ENCODE peak calls at places on chromosomes 5 and 9, in nine cellular contexts. One of them, this sample, is unnamed.

GRCh38 chr9:124088476-124088837 is 76.9 kb downstream of the LHX2 start:
- DNase-seq in psoas muscle: no peak
- DNase-seq in lung: no peak
- DNase-seq in foreskin fibroblast: no peak
- DNase-seq in GM23338: no peak
- DNase-seq in left ventricle myocardium inferior: no peak
- DNase-seq in neural crest cell: no peak
- DNase-seq in fibroblast of pulmonary artery: no peak
- DNase-seq in B cell: no peak
- DNase-seq in this sample: no peak

GRCh38 chr5:80254767-80255424 is 952 bp downstream of the SERINC5 start:
- DNase-seq in psoas muscle: no peak
- DNase-seq in lung: no peak
- DNase-seq in foreskin fibroblast: no peak
- DNase-seq in GM23338: no peak
- DNase-seq in left ventricle myocardium inferior: no peak
- DNase-seq in neural crest cell: no peak
- DNase-seq in fibroblast of pulmonary artery: peak
- DNase-seq in B cell: no peak
- DNase-seq in this sample: no peak

GRCh38 chr5:139426222-139426885 is 13.0 kb downstream of the DNAJC18 start:
- DNase-seq in psoas muscle: no peak
- DNase-seq in lung: no peak
- DNase-seq in foreskin fibroblast: peak
- DNase-seq in GM23338: no peak
- DNase-seq in left ventricle myocardium inferior: no peak
- DNase-seq in neural crest cell: no peak
- DNase-seq in fibroblast of pulmonary artery: peak
- DNase-seq in B cell: no peak
- DNase-seq in this sample: no peak

GRCh38 chr5:177040814-177041410 is 18.4 kb downstream of the ZNF346 start:
- DNase-seq in psoas muscle: no peak
- DNase-seq in lung: no peak
- DNase-seq in foreskin fibroblast: peak
- DNase-seq in GM23338: no peak
- DNase-seq in left ventricle myocardium inferior: no peak
- DNase-seq in neural crest cell: no peak
- DNase-seq in fibroblast of pulmonary artery: peak
- DNase-seq in B cell: no peak
- DNase-seq in this sample: no peak

GRCh38 chr5:128536861-128537305 is 1.2 kb downstream of the FBN2 start:
- DNase-seq in psoas muscle: no peak
- DNase-seq in lung: no peak
- DNase-seq in foreskin fibroblast: peak
- DNase-seq in GM23338: peak
- DNase-seq in left ventricle myocardium inferior: no peak
- DNase-seq in neural crest cell: no peak
- DNase-seq in fibroblast of pulmonary artery: peak
- DNase-seq in B cell: no peak
- DNase-seq in this sample: no peak

GRCh38 chr9:75378036-75378435 is 289.7 kb downstream of the OSTF1 start:
- DNase-seq in psoas muscle: peak
- DNase-seq in lung: peak
- DNase-seq in foreskin fibroblast: no peak
- DNase-seq in GM23338: no peak
- DNase-seq in left ventricle myocardium inferior: peak
- DNase-seq in neural crest cell: no peak
- DNase-seq in fibroblast of pulmonary artery: no peak
- DNase-seq in B cell: no peak
- DNase-seq in this sample: no peak

GRCh38 chr5:108143581-108143980 is 238.3 kb downstream of the FBXL17 start:
- DNase-seq in psoas muscle: no peak
- DNase-seq in lung: no peak
- DNase-seq in foreskin fibroblast: peak
- DNase-seq in GM23338: no peak
- DNase-seq in left ventricle myocardium inferior: no peak
- DNase-seq in neural crest cell: no peak
- DNase-seq in fibroblast of pulmonary artery: peak
- DNase-seq in B cell: no peak
- DNase-seq in this sample: no peak

GRCh38 chr5:170571885-170572284 is 68.1 kb downstream of the KCNIP1 start:
- DNase-seq in psoas muscle: no peak
- DNase-seq in lung: no peak
- DNase-seq in foreskin fibroblast: no peak
- DNase-seq in GM23338: no peak
- DNase-seq in left ventricle myocardium inferior: no peak
- DNase-seq in neural crest cell: no peak
- DNase-seq in fibroblast of pulmonary artery: no peak
- DNase-seq in B cell: no peak
- DNase-seq in this sample: no peak

GRCh38 chr9:98709968-98710965 is 1.5 kb upstream of the GABBR2 start:
- DNase-seq in psoas muscle: no peak
- DNase-seq in lung: no peak
- DNase-seq in foreskin fibroblast: peak
- DNase-seq in GM23338: peak
- DNase-seq in left ventricle myocardium inferior: no peak
- DNase-seq in neural crest cell: peak
- DNase-seq in fibroblast of pulmonary artery: peak
- DNase-seq in B cell: no peak
- DNase-seq in this sample: no peak

GRCh38 chr5:167696558-167697314 is 594.7 kb upstream of the WWC1 start:
- DNase-seq in psoas muscle: no peak
- DNase-seq in lung: no peak
- DNase-seq in foreskin fibroblast: no peak
- DNase-seq in GM23338: peak
- DNase-seq in left ventricle myocardium inferior: no peak
- DNase-seq in neural crest cell: no peak
- DNase-seq in fibroblast of pulmonary artery: no peak
- DNase-seq in B cell: no peak
- DNase-seq in this sample: no peak

GRCh38 chr9:87193925-87194380 is 246.6 kb upstream of the GAS1 start:
- DNase-seq in psoas muscle: no peak
- DNase-seq in lung: no peak
- DNase-seq in foreskin fibroblast: peak
- DNase-seq in GM23338: peak
- DNase-seq in left ventricle myocardium inferior: no peak
- DNase-seq in neural crest cell: no peak
- DNase-seq in fibroblast of pulmonary artery: peak
- DNase-seq in B cell: no peak
- DNase-seq in this sample: no peak

GRCh38 chr9:68974901-68975300 is 39.0 kb downstream of the PRKACG start:
- DNase-seq in psoas muscle: no peak
- DNase-seq in lung: no peak
- DNase-seq in foreskin fibroblast: no peak
- DNase-seq in GM23338: no peak
- DNase-seq in left ventricle myocardium inferior: no peak
- DNase-seq in neural crest cell: no peak
- DNase-seq in fibroblast of pulmonary artery: no peak
- DNase-seq in B cell: no peak
- DNase-seq in this sample: no peak

GRCh38 chr5:125412051-125412560 is 665.7 kb upstream of the ZNF608 start:
- DNase-seq in psoas muscle: no peak
- DNase-seq in lung: no peak
- DNase-seq in foreskin fibroblast: peak
- DNase-seq in GM23338: peak
- DNase-seq in left ventricle myocardium inferior: no peak
- DNase-seq in neural crest cell: no peak
- DNase-seq in fibroblast of pulmonary artery: peak
- DNase-seq in B cell: no peak
- DNase-seq in this sample: no peak
- TF ChIP-seq CTCF in psoas muscle: no peak
- TF ChIP-seq CTCF in lung: no peak
- TF ChIP-seq CTCF in foreskin fibroblast: no peak
- TF ChIP-seq CTCF in GM23338: no peak
- TF ChIP-seq CTCF in left ventricle myocardium inferior: no peak
- TF ChIP-seq CTCF in neural crest cell: peak
- TF ChIP-seq CTCF in fibroblast of pulmonary artery: peak
- TF ChIP-seq CTCF in B cell: no peak
- TF ChIP-seq CTCF in this sample: no peak

GRCh38 chr5:37198066-37198465 is 51.1 kb downstream of the CPLANE1 start:
- DNase-seq in psoas muscle: no peak
- DNase-seq in lung: no peak
- DNase-seq in foreskin fibroblast: no peak
- DNase-seq in GM23338: no peak
- DNase-seq in left ventricle myocardium inferior: no peak
- DNase-seq in neural crest cell: no peak
- DNase-seq in fibroblast of pulmonary artery: no peak
- DNase-seq in B cell: no peak
- DNase-seq in this sample: no peak

GRCh38 chr5:37198842-37199241 is 50.3 kb downstream of the CPLANE1 start:
- DNase-seq in psoas muscle: no peak
- DNase-seq in lung: no peak
- DNase-seq in foreskin fibroblast: peak
- DNase-seq in GM23338: no peak
- DNase-seq in left ventricle myocardium inferior: no peak
- DNase-seq in neural crest cell: no peak
- DNase-seq in fibroblast of pulmonary artery: peak
- DNase-seq in B cell: no peak
- DNase-seq in this sample: no peak

GRCh38 chr5:37197340-37198050 is 51.7 kb downstream of the CPLANE1 start:
- DNase-seq in psoas muscle: no peak
- DNase-seq in lung: no peak
- DNase-seq in foreskin fibroblast: no peak
- DNase-seq in GM23338: peak
- DNase-seq in left ventricle myocardium inferior: no peak
- DNase-seq in neural crest cell: no peak
- DNase-seq in fibroblast of pulmonary artery: peak
- DNase-seq in B cell: peak
- DNase-seq in this sample: no peak
- TF ChIP-seq CTCF in psoas muscle: no peak
- TF ChIP-seq CTCF in lung: no peak
- TF ChIP-seq CTCF in foreskin fibroblast: no peak
- TF ChIP-seq CTCF in GM23338: no peak
- TF ChIP-seq CTCF in left ventricle myocardium inferior: no peak
- TF ChIP-seq CTCF in neural crest cell: no peak
- TF ChIP-seq CTCF in fibroblast of pulmonary artery: no peak
- TF ChIP-seq CTCF in B cell: no peak
- TF ChIP-seq CTCF in this sample: no peak

GRCh38 chr9:95508242-95508967 is 8.4 kb downstream of the PTCH1 start:
- DNase-seq in psoas muscle: peak
- DNase-seq in lung: no peak
- DNase-seq in foreskin fibroblast: no peak
- DNase-seq in GM23338: no peak
- DNase-seq in left ventricle myocardium inferior: no peak
- DNase-seq in neural crest cell: no peak
- DNase-seq in fibroblast of pulmonary artery: peak
- DNase-seq in B cell: no peak
- DNase-seq in this sample: peak

GRCh38 chr9:95506438-95506691 is 10.4 kb downstream of the PTCH1 start:
- DNase-seq in psoas muscle: no peak
- DNase-seq in lung: no peak
- DNase-seq in foreskin fibroblast: peak
- DNase-seq in GM23338: no peak
- DNase-seq in left ventricle myocardium inferior: peak
- DNase-seq in neural crest cell: no peak
- DNase-seq in fibroblast of pulmonary artery: peak
- DNase-seq in B cell: no peak
- DNase-seq in this sample: no peak

GRCh38 chr9:95507456-95508241 is 9.1 kb downstream of the PTCH1 start:
- DNase-seq in psoas muscle: peak
- DNase-seq in lung: peak
- DNase-seq in foreskin fibroblast: peak
- DNase-seq in GM23338: peak
- DNase-seq in left ventricle myocardium inferior: peak
- DNase-seq in neural crest cell: peak
- DNase-seq in fibroblast of pulmonary artery: peak
- DNase-seq in B cell: no peak
- DNase-seq in this sample: peak

GRCh38 chr9:95505676-95506437 is 10.9 kb downstream of the PTCH1 start:
- DNase-seq in psoas muscle: peak
- DNase-seq in lung: no peak
- DNase-seq in foreskin fibroblast: peak
- DNase-seq in GM23338: peak
- DNase-seq in left ventricle myocardium inferior: peak
- DNase-seq in neural crest cell: peak
- DNase-seq in fibroblast of pulmonary artery: peak
- DNase-seq in B cell: no peak
- DNase-seq in this sample: peak

DNA sequence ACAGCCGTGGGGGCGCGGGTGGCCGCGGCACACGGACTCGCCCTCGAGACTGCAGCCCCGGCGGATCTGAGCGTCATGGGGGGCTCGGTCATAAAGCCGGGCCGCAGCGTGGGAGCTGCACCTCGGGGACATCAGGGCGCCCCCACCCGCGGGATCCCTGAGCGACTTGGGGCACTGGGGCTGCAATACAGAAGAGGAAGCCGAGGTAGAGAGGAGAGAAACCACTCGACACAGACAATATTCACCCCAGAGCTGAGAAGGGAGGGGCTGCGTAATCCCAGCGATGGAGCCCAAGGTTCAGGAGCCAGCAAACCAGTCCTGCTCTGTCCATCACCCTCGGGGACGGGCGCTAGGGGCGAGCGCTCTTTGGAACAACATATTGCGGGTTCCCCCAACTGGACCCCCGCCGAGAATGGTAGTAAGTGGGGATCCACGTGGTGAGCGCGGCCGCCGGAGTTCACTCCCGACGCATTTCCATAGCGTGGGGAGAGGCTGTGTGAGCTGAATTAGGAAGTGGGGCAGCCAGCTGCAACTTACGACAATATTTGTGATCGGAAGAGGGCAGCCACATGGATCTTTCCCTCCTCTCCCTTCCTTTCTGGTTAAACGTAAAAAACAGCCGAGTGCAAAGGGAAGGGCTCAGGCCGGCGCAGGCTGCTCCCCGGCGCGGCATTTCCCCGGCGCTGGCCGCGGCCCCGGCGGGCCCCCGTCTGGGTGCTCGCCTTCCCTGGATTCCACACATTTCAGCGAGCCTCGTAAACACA is 9.9 kb downstream of the PTCH1 start:
- DNase-seq in psoas muscle: peak
- DNase-seq in lung: no peak
- DNase-seq in foreskin fibroblast: peak
- DNase-seq in GM23338: peak
- DNase-seq in left ventricle myocardium inferior: peak
- DNase-seq in neural crest cell: peak
- DNase-seq in fibroblast of pulmonary artery: peak
- DNase-seq in B cell: peak
- DNase-seq in this sample: peak
- TF ChIP-seq CTCF in psoas muscle: no peak
- TF ChIP-seq CTCF in lung: no peak
- TF ChIP-seq CTCF in foreskin fibroblast: no peak
- TF ChIP-seq CTCF in GM23338: no peak
- TF ChIP-seq CTCF in left ventricle myocardium inferior: no peak
- TF ChIP-seq CTCF in neural crest cell: no peak
- TF ChIP-seq CTCF in fibroblast of pulmonary artery: no peak
- TF ChIP-seq CTCF in B cell: no peak
- TF ChIP-seq CTCF in this sample: no peak

DNA sequence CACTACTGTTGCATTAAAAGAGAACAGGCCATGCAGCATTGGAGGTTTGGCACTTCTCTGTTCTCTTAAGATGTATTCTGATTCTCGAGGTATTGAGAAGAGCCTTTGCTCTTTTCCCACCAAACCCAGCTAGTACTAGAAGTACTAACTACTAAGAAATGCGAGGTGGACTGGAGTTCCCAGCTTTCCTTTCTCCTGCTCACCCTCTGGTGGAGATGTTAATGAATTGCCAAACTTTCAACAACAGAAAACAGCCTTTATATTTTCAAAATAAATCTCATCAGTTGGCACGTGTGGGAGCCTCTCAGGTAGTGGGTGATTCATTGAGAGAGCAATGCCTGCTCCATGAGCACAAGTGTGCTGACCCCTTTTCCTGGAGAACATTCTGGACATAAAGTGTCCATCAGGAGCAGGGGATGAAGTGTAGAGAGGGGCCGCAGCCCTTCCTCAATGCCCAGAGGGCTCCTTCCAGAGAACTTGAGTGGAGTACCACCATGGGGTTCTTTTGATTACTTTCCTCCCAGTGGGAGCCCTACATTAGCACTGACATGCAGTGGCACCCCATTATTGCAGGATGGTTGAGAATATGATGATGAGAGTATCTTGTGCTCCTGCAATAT is 45.7 kb downstream of the TMEM174 start:
- DNase-seq in psoas muscle: no peak
- DNase-seq in lung: no peak
- DNase-seq in foreskin fibroblast: peak
- DNase-seq in GM23338: peak
- DNase-seq in left ventricle myocardium inferior: no peak
- DNase-seq in neural crest cell: no peak
- DNase-seq in fibroblast of pulmonary artery: peak
- DNase-seq in B cell: no peak
- DNase-seq in this sample: no peak
- TF ChIP-seq CTCF in psoas muscle: no peak
- TF ChIP-seq CTCF in lung: no peak
- TF ChIP-seq CTCF in foreskin fibroblast: peak
- TF ChIP-seq CTCF in GM23338: peak
- TF ChIP-seq CTCF in left ventricle myocardium inferior: no peak
- TF ChIP-seq CTCF in neural crest cell: peak
- TF ChIP-seq CTCF in fibroblast of pulmonary artery: peak
- TF ChIP-seq CTCF in B cell: no peak
- TF ChIP-seq CTCF in this sample: no peak